ENCODE peak calls at places on chromosomes 13 and 19, in eight cellular contexts. O is KBM-7; B is HepG2; W is AG10803; G is naive thymus-derived CD8-positive, alpha-beta T cell; T is stimulated activated CD4-positive, alpha-beta T cell treated with anti-CD3 and anti-CD28 coated beads, Interleukin-2, amount 100 ng/mL, for 48 hours; I is posterior cingulate gyrus; D is GOT3. X is an unnamed sample.

GRCh38 chr13:26480246-26480855 is 77.1 kb upstream of the WASF3 start:
- DNase-seq in I (no peak), D (no peak), T (no peak), O (no peak), B (no peak), W (peak), G (no peak), X (no peak)

GRCh38 chr13:45412274-45413049 is 5.7 kb downstream of the SLC25A30 start:
- DNase-seq in T (no peak), W (no peak), B (no peak), O (no peak), G (no peak), I (no peak), D (no peak), X (no peak)

GRCh38 chr19:3778104-3778867 is 6.3 kb upstream of the RAX2 start:
- DNase-seq in G (no peak), O (no peak), I (no peak), W (no peak), D (no peak), T (no peak), B (no peak), X (no peak)

GRCh38 chr19:10918359-10918758 is 10.1 kb downstream of the YIPF2 start:
- DNase-seq in B (no peak), T (no peak), W (no peak), D (no peak), O (no peak), I (no peak), G (no peak), X (no peak)

GRCh38 chr13:39585219-39585618 is 17.8 kb downstream of the LHFPL6 start:
- DNase-seq in D (no peak), G (no peak), W (no peak), I (no peak), T (no peak), B (no peak), O (no peak), X (no peak)

GRCh38 chr13:30038884-30039283 is 188.5 kb upstream of the UBL3 start:
- DNase-seq in W (peak), B (no peak), O (no peak), D (no peak), I (no peak), G (no peak), T (no peak), X (no peak)

GRCh38 chr19:12880551-12881171 is 588 bp downstream of the DNASE2 start:
- DNase-seq in W (no peak), O (peak), T (no peak), I (no peak), B (no peak), D (no peak), G (no peak), X (peak)

GRCh38 chr19:46571495-46571894 is 29.6 kb upstream of the CALM3 start:
- DNase-seq in B (peak), T (no peak), W (no peak), G (no peak), D (no peak), O (peak), I (no peak), X (peak)